ENCODE peak calls at places on chromosome 18, in seven cellular contexts. One of them, this sample, is unnamed.
A peak's percentile ranks its signal among the peaks of the same experiment; 100 is the strongest.

GRCh38 chr18:9539938-9540337 is 64.6 kb downstream of the RALBP1 start:
- DNase-seq in HCT116: no peak
- DNase-seq in GM12878: no peak
- DNase-seq in WTC11: no peak
- DNase-seq in H1: no peak
- DNase-seq in A549: no peak
- DNase-seq in K562: no peak
- DNase-seq in this sample: no peak

GRCh38 chr18:6370886-6371635 is 43.6 kb downstream of the L3MBTL4 start:
- DNase-seq in HCT116: no peak
- DNase-seq in GM12878: no peak
- DNase-seq in WTC11: no peak
- DNase-seq in H1: no peak
- DNase-seq in A549: no peak
- DNase-seq in K562: no peak
- DNase-seq in this sample: no peak

GRCh38 chr18:32669549-32670165 is 103.2 kb downstream of the KLHL14 start:
- DNase-seq in HCT116: no peak
- DNase-seq in GM12878: no peak
- DNase-seq in WTC11: peak; percentile 58
- DNase-seq in H1: peak; percentile 64
- DNase-seq in A549: no peak
- DNase-seq in K562: no peak
- DNase-seq in this sample: peak; percentile 3

GRCh38 chr18:8153887-8154583 is 455.2 kb upstream of the RAB12 start:
- DNase-seq in HCT116: no peak
- DNase-seq in GM12878: no peak
- DNase-seq in WTC11: no peak
- DNase-seq in H1: no peak
- DNase-seq in A549: no peak
- DNase-seq in K562: no peak
- DNase-seq in this sample: no peak

GRCh38 chr18:31603335-31603734 is 11.7 kb downstream of the TTR start:
- DNase-seq in HCT116: no peak
- DNase-seq in GM12878: no peak
- DNase-seq in WTC11: no peak
- DNase-seq in H1: no peak
- DNase-seq in A549: no peak
- DNase-seq in K562: no peak
- DNase-seq in this sample: no peak

GRCh38 chr18:50142441-50143120 is 52.4 kb downstream of the MYO5B start:
- DNase-seq in HCT116: no peak
- DNase-seq in GM12878: no peak
- DNase-seq in WTC11: no peak
- DNase-seq in H1: no peak
- DNase-seq in A549: no peak
- DNase-seq in K562: no peak
- DNase-seq in this sample: no peak

GRCh38 chr18:31148580-31148979 is 14.1 kb downstream of the DSC1 start:
- DNase-seq in HCT116: no peak
- DNase-seq in GM12878: no peak
- DNase-seq in WTC11: no peak
- DNase-seq in H1: no peak
- DNase-seq in A549: no peak
- DNase-seq in K562: no peak
- DNase-seq in this sample: no peak

GRCh38 chr18:47265197-47265596 is 13.7 kb upstream of the SKOR2 start:
- DNase-seq in HCT116: no peak
- DNase-seq in GM12878: no peak
- DNase-seq in WTC11: no peak
- DNase-seq in H1: no peak
- DNase-seq in A549: no peak
- DNase-seq in K562: no peak
- DNase-seq in this sample: no peak

GRCh38 chr18:44309185-44309584 is 371.5 kb upstream of the SETBP1 start:
- DNase-seq in HCT116: no peak
- DNase-seq in GM12878: no peak
- DNase-seq in WTC11: no peak
- DNase-seq in H1: no peak
- DNase-seq in A549: no peak
- DNase-seq in K562: no peak
- DNase-seq in this sample: no peak

GRCh38 chr18:2952605-2953004 is 60.3 kb downstream of the LPIN2 start:
- DNase-seq in HCT116: no peak
- DNase-seq in GM12878: no peak
- DNase-seq in WTC11: no peak
- DNase-seq in H1: no peak
- DNase-seq in A549: no peak
- DNase-seq in K562: no peak
- DNase-seq in this sample: no peak

GRCh38 chr18:2948038-2948437 is 64.9 kb downstream of the LPIN2 start:
- DNase-seq in HCT116: peak; percentile 7
- DNase-seq in GM12878: no peak
- DNase-seq in WTC11: no peak
- DNase-seq in H1: no peak
- DNase-seq in A549: peak; percentile 15
- DNase-seq in K562: peak; percentile 40
- DNase-seq in this sample: peak; percentile 20
- TF ChIP-seq CTCF in HCT116: peak; percentile 27
- TF ChIP-seq CTCF in GM12878: no peak
- TF ChIP-seq CTCF in WTC11: no peak
- TF ChIP-seq CTCF in H1: peak; percentile 33
- TF ChIP-seq CTCF in A549: peak; percentile 47
- TF ChIP-seq CTCF in K562: peak; percentile 37
- TF ChIP-seq CTCF in this sample: no peak

GRCh38 chr18:48837676-48838075 is 113.1 kb downstream of the SMAD7 start:
- DNase-seq in HCT116: no peak
- DNase-seq in GM12878: no peak
- DNase-seq in WTC11: no peak
- DNase-seq in H1: no peak
- DNase-seq in A549: no peak
- DNase-seq in K562: no peak
- DNase-seq in this sample: no peak
- TF ChIP-seq MAX in HCT116: no peak
- TF ChIP-seq MAX in GM12878: no peak
- TF ChIP-seq MAX in WTC11: no peak
- TF ChIP-seq MAX in H1: no peak
- TF ChIP-seq MAX in A549: no peak
- TF ChIP-seq MAX in K562: no peak
- TF ChIP-seq MAX in this sample: no peak

DNA sequence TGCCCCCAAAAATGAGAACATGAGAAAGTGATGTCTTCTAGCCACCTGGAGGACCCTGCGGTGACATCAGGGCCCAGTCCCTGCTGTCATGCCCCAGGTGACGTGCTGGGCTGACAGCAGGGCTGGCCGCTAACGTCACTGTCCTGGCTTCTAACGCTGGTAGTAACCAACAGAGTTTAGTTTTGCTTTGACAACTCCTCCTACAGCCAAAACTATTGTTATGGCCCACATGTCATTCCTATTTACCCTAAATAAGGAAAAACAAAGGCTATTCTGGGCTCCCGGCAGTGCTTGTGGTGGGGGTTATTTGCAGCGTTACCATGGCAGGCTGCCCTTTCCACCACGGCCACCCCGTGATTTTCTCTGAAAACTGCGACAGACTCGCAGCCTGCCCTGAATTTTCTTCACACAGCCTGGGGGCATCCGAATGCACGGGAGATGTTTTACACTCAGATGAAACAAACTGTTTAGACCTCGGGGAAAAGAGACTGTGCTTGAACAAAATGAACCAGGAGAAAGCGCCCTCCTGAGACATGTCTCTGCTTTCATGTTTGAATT is 115.2 kb downstream of the FAM210A start:
- DNase-seq in HCT116: no peak
- DNase-seq in GM12878: no peak
- DNase-seq in WTC11: no peak
- DNase-seq in H1: no peak
- DNase-seq in A549: no peak
- DNase-seq in K562: no peak
- DNase-seq in this sample: no peak
- TF ChIP-seq CTCF in HCT116: no peak
- TF ChIP-seq CTCF in GM12878: no peak
- TF ChIP-seq CTCF in WTC11: no peak
- TF ChIP-seq CTCF in H1: no peak
- TF ChIP-seq CTCF in A549: no peak
- TF ChIP-seq CTCF in K562: no peak
- TF ChIP-seq CTCF in this sample: no peak

GRCh38 chr18:22300665-22301636 is 116.8 kb downstream of the CTAGE1 start:
- DNase-seq in HCT116: no peak
- DNase-seq in GM12878: no peak
- DNase-seq in WTC11: no peak
- DNase-seq in H1: no peak
- DNase-seq in A549: no peak
- DNase-seq in K562: no peak
- DNase-seq in this sample: peak; percentile 50
- TF ChIP-seq MAX in HCT116: no peak
- TF ChIP-seq MAX in GM12878: no peak
- TF ChIP-seq MAX in WTC11: no peak
- TF ChIP-seq MAX in H1: no peak
- TF ChIP-seq MAX in A549: no peak
- TF ChIP-seq MAX in K562: no peak
- TF ChIP-seq MAX in this sample: no peak

GRCh38 chr18:12278765-12279682 is 24.9 kb downstream of the CIDEA start:
- DNase-seq in HCT116: no peak
- DNase-seq in GM12878: no peak
- DNase-seq in WTC11: peak; percentile 71
- DNase-seq in H1: peak; percentile 78
- DNase-seq in A549: no peak
- DNase-seq in K562: no peak
- DNase-seq in this sample: no peak
- TF ChIP-seq CTCF in HCT116: no peak
- TF ChIP-seq CTCF in GM12878: no peak
- TF ChIP-seq CTCF in WTC11: no peak
- TF ChIP-seq CTCF in H1: no peak
- TF ChIP-seq CTCF in A549: no peak
- TF ChIP-seq CTCF in K562: no peak
- TF ChIP-seq CTCF in this sample: no peak

GRCh38 chr18:22846088-22846683 is 86.9 kb upstream of the RBBP8 start:
- DNase-seq in HCT116: peak; percentile 21
- DNase-seq in GM12878: no peak
- DNase-seq in WTC11: no peak
- DNase-seq in H1: no peak
- DNase-seq in A549: peak; percentile 26
- DNase-seq in K562: peak; percentile 14
- DNase-seq in this sample: peak; percentile 45
- TF ChIP-seq MAX in HCT116: no peak
- TF ChIP-seq MAX in GM12878: no peak
- TF ChIP-seq MAX in WTC11: no peak
- TF ChIP-seq MAX in H1: no peak
- TF ChIP-seq MAX in A549: no peak
- TF ChIP-seq MAX in K562: no peak
- TF ChIP-seq MAX in this sample: no peak